ENCODE peak calls at places on chromosome 9, in seven cellular contexts. X is endodermal cell; I is RWPE2; Y is cardiac muscle cell; A is CD8-positive, alpha-beta T cell; W is uterus; H is OCI-LY7. G is an unnamed sample. For H3K4me1, the result is how much of the 10 kb centered on the place peaks cover.

GRCh38 chr9:107894572-107895261 is 405.1 kb upstream of the KLF4 start:
- DNase-seq in X (no peak), I (no peak), Y (no peak), A (no peak), W (peak), H (no peak), G (no peak)

GRCh38 chr9:131441441-131441840 is 47.6 kb downstream of the PRRC2B start:
- DNase-seq in X (no peak), I (no peak), Y (no peak), A (no peak), W (no peak), H (peak), G (no peak)

GRCh38 chr9:107756091-107756490 is 266.5 kb upstream of the KLF4 start:
- DNase-seq in X (no peak), I (no peak), Y (no peak), A (no peak), W (no peak), H (no peak), G (no peak)

GRCh38 chr9:113600871-113601545 is 137.5 kb downstream of the RGS3 start:
- DNase-seq in X (peak), I (no peak), Y (no peak), A (no peak), W (no peak), H (no peak), G (no peak)

GRCh38 chr9:22446950-22447606 is 454 bp downstream of the DMRTA1 start:
- DNase-seq in X (peak), I (no peak), Y (peak), A (no peak), W (no peak), H (no peak), G (no peak)

GRCh38 chr9:132147839-132148238 is 14.0 kb upstream of the NTNG2 start:
- DNase-seq in X (no peak), I (no peak), Y (no peak), A (no peak), W (no peak), H (no peak), G (no peak)

GRCh38 chr9:135463140-135463539 is 16.4 kb upstream of the PPP1R26 start:
- DNase-seq in X (no peak), I (no peak), Y (no peak), A (no peak), W (no peak), H (no peak), G (no peak)

GRCh38 chr9:112601646-112602045 is 115.0 kb downstream of the KIAA1958 start:
- DNase-seq in X (no peak), I (no peak), Y (no peak), A (no peak), W (no peak), H (no peak), G (no peak)

GRCh38 chr9:121133104-121133816 is 58.5 kb downstream of the CNTRL start:
- DNase-seq in X (peak), I (peak), Y (no peak), A (peak), W (no peak), H (no peak), G (peak)

GRCh38 chr9:34573599-34574325 is 15.8 kb downstream of the CNTFR start:
- DNase-seq in X (no peak), I (no peak), Y (no peak), A (no peak), W (no peak), H (no peak), G (no peak)

GRCh38 chr9:112327718-112328450 is 5.5 kb downstream of the PTBP3 start:
- DNase-seq in X (no peak), I (no peak), Y (no peak), A (no peak), W (no peak), H (no peak), G (no peak)

GRCh38 chr9:127267793-127268507 is 3.4 kb downstream of the GARNL3 start:
- DNase-seq in X (no peak), I (no peak), Y (no peak), A (no peak), W (no peak), H (peak), G (no peak)

GRCh38 chr9:131015876-131016397 is 7.0 kb downstream of the LAMC3 start:
- DNase-seq in X (no peak), I (no peak), Y (no peak), A (no peak), W (no peak), H (no peak), G (no peak)

GRCh38 chr9:132631685-132632084 is 38.1 kb downstream of the DDX31 start:
- DNase-seq in X (no peak), I (no peak), Y (no peak), A (no peak), W (no peak), H (no peak), G (no peak)

GRCh38 chr9:79629721-79630120 is 58.0 kb downstream of the TLE4 start:
- DNase-seq in X (no peak), I (no peak), Y (no peak), A (no peak), W (no peak), H (no peak), G (no peak)

GRCh38 chr9:34989946-34990635 is 546 bp downstream of the DNAJB5 start:
- DNase-seq in X (peak), I (peak), Y (peak), A (no peak), W (peak), H (peak), G (peak)

GRCh38 chr9:104776787-104777186 is 12.9 kb downstream of the NIPSNAP3B start:
- DNase-seq in X (no peak), I (no peak), Y (no peak), A (no peak), W (no peak), H (no peak), G (no peak)

GRCh38 chr9:76537150-76537646 is 78.2 kb downstream of the GCNT1 start:
- DNase-seq in X (no peak), I (no peak), Y (no peak), A (no peak), W (peak), H (no peak), G (no peak)

GRCh38 chr9:74771262-74771585 is 116.5 kb downstream of the TRPM6 start:
- DNase-seq in X (no peak), I (no peak), Y (no peak), A (no peak), W (no peak), H (no peak), G (no peak)

GRCh38 chr9:98168952-98169488 is 23.4 kb downstream of the CORO2A start:
- DNase-seq in X (peak), I (no peak), Y (no peak), A (no peak), W (no peak), H (peak), G (peak)

GRCh38 chr9:121984726-121985402 is 108.2 kb downstream of the TTLL11 start:
- DNase-seq in X (no peak), I (no peak), Y (no peak), A (no peak), W (no peak), H (no peak), G (no peak)

GRCh38 chr9:23701291-23701690 is 124.7 kb downstream of the ELAVL2 start:
- DNase-seq in X (no peak), I (no peak), Y (no peak), A (no peak), W (no peak), H (no peak), G (no peak)
- H3K4me1 ChIP-seq in X (under half), I (under half), Y (under half), A (under half), W (under half), H (under half), G (under half)

GRCh38 chr9:72952394-72952720 is 496 bp downstream of the ALDH1A1 start:
- DNase-seq in X (no peak), I (no peak), Y (no peak), A (no peak), W (no peak), H (no peak), G (no peak)
- H3K4me3 ChIP-seq in X (no peak), I (no peak), Y (no peak), A (no peak), W (peak), H (no peak), G (no peak)

DNA sequence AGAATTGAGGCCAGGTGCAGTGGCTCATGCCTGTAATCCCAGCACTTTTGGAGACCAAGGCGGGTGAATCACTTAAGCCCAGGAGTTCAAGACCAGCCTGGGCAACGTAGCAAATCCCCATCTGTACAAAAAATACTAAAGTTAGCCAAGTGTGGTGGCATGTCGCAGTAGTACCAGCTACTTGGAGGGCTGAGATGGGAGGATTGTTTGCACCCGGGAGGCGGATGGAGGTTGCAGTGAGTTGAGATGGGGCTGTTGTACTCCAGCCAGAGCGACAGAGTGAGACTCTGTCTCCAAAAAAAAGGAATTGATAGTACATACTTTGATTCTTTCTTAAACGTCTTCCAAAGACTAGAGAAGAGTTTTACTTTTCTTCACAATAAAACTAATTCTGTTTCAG is 132.1 kb upstream of the GRHPR start:
- DNase-seq in X (no peak), I (no peak), Y (no peak), A (no peak), W (no peak), H (peak), G (no peak)
- H3K4me1 ChIP-seq in X (under half), I (under half), Y (under half), A (under half), W (under half), H (half or more), G (under half)

GRCh38 chr9:101736723-101737122 is 1.7 kb downstream of the GRIN3A start:
- DNase-seq in X (peak), I (no peak), Y (peak), A (no peak), W (no peak), H (no peak), G (no peak)

GRCh38 chr9:101738566-101739183 is at the start of gene GRIN3A:
- DNase-seq in X (peak), I (no peak), Y (peak), A (no peak), W (no peak), H (no peak), G (no peak)

GRCh38 chr9:101737705-101738565 is 512 bp downstream of the GRIN3A start:
- DNase-seq in X (peak), I (peak), Y (peak), A (no peak), W (no peak), H (no peak), G (no peak)

GRCh38 chr9:101739311-101739710 is 864 bp upstream of the GRIN3A start:
- DNase-seq in X (no peak), I (no peak), Y (no peak), A (no peak), W (no peak), H (no peak), G (no peak)

GRCh38 chr9:101737165-101737704 is 1.2 kb downstream of the GRIN3A start:
- DNase-seq in X (peak), I (peak), Y (no peak), A (no peak), W (no peak), H (no peak), G (no peak)
- H3K4me3 ChIP-seq in X (no peak), I (no peak), Y (no peak), A (no peak), W (no peak), H (no peak), G (no peak)

G was measured in CD4-positive, CD25-positive, alpha-beta regulatory T cell.